ENCODE peak calls at places on chromosomes 5 and 9, in six cellular contexts. U is left lobe of liver, Y is Calu3, N is aorta, W is GDM1, F is neural progenitor cell. Q is an unnamed sample.

GRCh38 chr9:134887686-134888602 is 7.3 kb downstream of the FCN2 start:
- DNase-seq in U (peak), Y (no peak), N (no peak), W (peak), F (no peak), Q (no peak)

GRCh38 chr9:126781186-126781585 is 23.7 kb upstream of the ZBTB43 start:
- DNase-seq in U (no peak), Y (no peak), N (no peak), W (no peak), F (no peak), Q (no peak)

GRCh38 chr9:107007981-107008380 is 145.0 kb downstream of the ZNF462 start:
- DNase-seq in U (no peak), Y (no peak), N (no peak), W (no peak), F (peak), Q (no peak)

GRCh38 chr5:149046196-149046829 is 16.5 kb downstream of the SH3TC2 start:
- DNase-seq in U (no peak), Y (no peak), N (no peak), W (no peak), F (no peak), Q (no peak)

GRCh38 chr5:135396459-135397055 is 2.5 kb downstream of the MACROH2A1 start:
- DNase-seq in U (no peak), Y (no peak), N (no peak), W (no peak), F (no peak), Q (no peak)

GRCh38 chr9:127904888-127905728 is 5.7 kb upstream of the ST6GALNAC6 start:
- DNase-seq in U (no peak), Y (no peak), N (peak), W (peak), F (no peak), Q (no peak)

GRCh38 chr5:1140188-1140817 is 28.4 kb upstream of the SLC12A7 start:
- DNase-seq in U (peak), Y (peak), N (peak), W (peak), F (peak), Q (peak)

GRCh38 chr9:27933210-27934062 is 360.2 kb upstream of the C9orf72 start:
- DNase-seq in U (no peak), Y (no peak), N (no peak), W (no peak), F (peak), Q (no peak)

GRCh38 chr9:124285903-124286291 is 28.1 kb downstream of the NEK6 start:
- DNase-seq in U (no peak), Y (peak), N (peak), W (peak), F (no peak), Q (no peak)

GRCh38 chr9:105262497-105262896 is 18.0 kb downstream of the SLC44A1 start:
- DNase-seq in U (peak), Y (no peak), N (no peak), W (no peak), F (no peak), Q (no peak)

GRCh38 chr9:128579194-128579593 is 26.8 kb downstream of the SPTAN1 start:
- DNase-seq in U (peak), Y (no peak), N (no peak), W (no peak), F (no peak), Q (no peak)

GRCh38 chr5:56337715-56338319 is 104.7 kb upstream of the ANKRD55 start:
- DNase-seq in U (no peak), Y (no peak), N (no peak), W (no peak), F (no peak), Q (no peak)

GRCh38 chr5:63141582-63141981 is 563.0 kb downstream of the LRRC70 start:
- DNase-seq in U (no peak), Y (no peak), N (no peak), W (no peak), F (no peak), Q (no peak)

GRCh38 chr9:130182090-130182909 is 10.1 kb downstream of the NCS1 start:
- DNase-seq in U (no peak), Y (no peak), N (no peak), W (no peak), F (no peak), Q (no peak)

GRCh38 chr5:144048254-144048856 is 122.1 kb downstream of the YIPF5 start:
- DNase-seq in U (no peak), Y (no peak), N (no peak), W (no peak), F (no peak), Q (no peak)

GRCh38 chr5:149254506-149254905 is 17.2 kb upstream of the AFAP1L1 start:
- DNase-seq in U (no peak), Y (no peak), N (no peak), W (no peak), F (peak), Q (no peak)

GRCh38 chr9:90974643-90975245 is 173.1 kb downstream of the SYK start:
- DNase-seq in U (no peak), Y (no peak), N (no peak), W (no peak), F (no peak), Q (no peak)

GRCh38 chr9:23707249-23707648 is 118.8 kb downstream of the ELAVL2 start:
- DNase-seq in U (no peak), Y (no peak), N (no peak), W (no peak), F (no peak), Q (no peak)

GRCh38 chr9:5832093-5832542 is 799 bp downstream of the ERMP1 start:
- DNase-seq in U (no peak), Y (no peak), N (no peak), W (peak), F (no peak), Q (peak)